ENCODE peak calls at places on chromosomes 3 and 15, in four cellular contexts. One of them, this sample, is unnamed.

GRCh38 chr15:90266061-90266431 is 574 bp downstream of the NGRN start:
- DNase-seq in mesendoderm: peak
- DNase-seq in IMR-90: peak
- DNase-seq in H1: no peak
- DNase-seq in this sample: no peak

GRCh38 chr15:98923159-98923558 is 84.4 kb downstream of the PGPEP1L start:
- DNase-seq in mesendoderm: no peak
- DNase-seq in IMR-90: no peak
- DNase-seq in H1: no peak
- DNase-seq in this sample: no peak

GRCh38 chr3:73479325-73479724 is 145.4 kb downstream of the PDZRN3 start:
- DNase-seq in mesendoderm: no peak
- DNase-seq in IMR-90: no peak
- DNase-seq in H1: no peak
- DNase-seq in this sample: no peak

GRCh38 chr3:71796268-71796667 is 11.3 kb upstream of the PROK2 start:
- DNase-seq in mesendoderm: no peak
- DNase-seq in IMR-90: no peak
- DNase-seq in H1: no peak
- DNase-seq in this sample: no peak

GRCh38 chr3:56862352-56863062 is 60.8 kb upstream of the ARHGEF3 start:
- DNase-seq in mesendoderm: no peak
- DNase-seq in IMR-90: peak
- DNase-seq in H1: no peak
- DNase-seq in this sample: no peak

GRCh38 chr3:124014366-124014942 is 22.5 kb upstream of the ROPN1 start:
- DNase-seq in mesendoderm: no peak
- DNase-seq in IMR-90: peak
- DNase-seq in H1: no peak
- DNase-seq in this sample: no peak

GRCh38 chr3:12506201-12506600 is 21.9 kb downstream of the TSEN2 start:
- DNase-seq in mesendoderm: no peak
- DNase-seq in IMR-90: no peak
- DNase-seq in H1: no peak
- DNase-seq in this sample: no peak

GRCh38 chr3:151460774-151461450 is at the start of gene IGSF10:
- DNase-seq in mesendoderm: no peak
- DNase-seq in IMR-90: no peak
- DNase-seq in H1: no peak
- DNase-seq in this sample: peak

GRCh38 chr3:126714921-126715320 is 10.9 kb downstream of the CHCHD6 start:
- DNase-seq in mesendoderm: no peak
- DNase-seq in IMR-90: no peak
- DNase-seq in H1: no peak
- DNase-seq in this sample: no peak

GRCh38 chr3:132343018-132343612 is 25.9 kb downstream of the ACP3 start:
- DNase-seq in mesendoderm: peak
- DNase-seq in IMR-90: peak
- DNase-seq in H1: no peak
- DNase-seq in this sample: peak

GRCh38 chr3:19485267-19485666 is 337.0 kb downstream of the KCNH8 start:
- DNase-seq in mesendoderm: no peak
- DNase-seq in IMR-90: no peak
- DNase-seq in H1: no peak
- DNase-seq in this sample: no peak

DNA sequence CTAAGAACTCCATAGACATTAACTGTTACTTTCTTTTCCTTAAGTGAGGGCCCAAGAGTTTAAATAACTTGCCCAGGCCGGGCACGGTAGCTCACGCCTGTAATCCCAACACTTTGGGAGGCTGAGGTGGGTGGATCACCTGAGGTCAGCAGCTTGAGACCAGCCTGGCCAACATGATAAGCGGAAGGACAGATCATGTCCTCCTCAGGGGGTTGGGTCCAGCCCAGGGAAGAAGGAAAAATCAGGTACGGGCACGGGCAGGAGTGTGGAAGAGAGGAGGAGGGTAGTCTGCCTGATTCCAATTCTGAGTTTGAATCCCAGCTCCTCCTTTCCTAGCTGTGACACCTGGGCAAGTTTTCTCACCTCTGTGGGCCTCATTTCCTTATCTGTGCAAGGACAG is 118.8 kb downstream of the ANP32A start:
- DNase-seq in mesendoderm: no peak
- DNase-seq in IMR-90: no peak
- DNase-seq in H1: no peak
- DNase-seq in this sample: no peak
- H4K5ac ChIP-seq in mesendoderm: no peak
- H4K5ac ChIP-seq in IMR-90: no peak
- H4K5ac ChIP-seq in H1: no peak
- H4K5ac ChIP-seq in this sample: no peak

GRCh38 chr15:55789066-55789660 is 46.2 kb upstream of the PRTG start:
- DNase-seq in mesendoderm: peak
- DNase-seq in IMR-90: no peak
- DNase-seq in H1: no peak
- DNase-seq in this sample: peak
- H4K5ac ChIP-seq in mesendoderm: no peak
- H4K5ac ChIP-seq in IMR-90: no peak
- H4K5ac ChIP-seq in H1: no peak
- H4K5ac ChIP-seq in this sample: no peak

DNA sequence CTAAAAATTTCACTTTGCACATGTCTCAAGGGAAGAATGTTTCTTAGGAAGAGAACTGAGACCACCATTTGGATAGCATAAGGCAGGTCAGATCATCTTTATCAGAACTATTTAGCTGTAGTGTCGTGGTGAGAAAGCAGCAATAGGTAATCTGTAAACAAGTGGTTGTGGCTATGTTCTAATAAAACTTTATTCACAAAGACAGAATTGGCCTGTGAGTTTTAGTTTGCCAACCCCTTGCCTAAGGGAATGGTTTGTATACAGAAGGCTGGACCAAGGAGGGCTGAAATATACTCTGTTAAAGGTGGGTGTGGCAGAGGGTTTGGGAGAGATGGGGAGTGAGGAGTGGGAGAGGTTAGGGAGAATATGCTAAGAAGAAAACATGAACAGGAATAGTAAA is 10.6 kb upstream of the RBM5 start:
- DNase-seq in mesendoderm: no peak
- DNase-seq in IMR-90: no peak
- DNase-seq in H1: no peak
- DNase-seq in this sample: no peak
- H4K5ac ChIP-seq in mesendoderm: no peak
- H4K5ac ChIP-seq in IMR-90: no peak
- H4K5ac ChIP-seq in H1: no peak
- H4K5ac ChIP-seq in this sample: no peak

DNA sequence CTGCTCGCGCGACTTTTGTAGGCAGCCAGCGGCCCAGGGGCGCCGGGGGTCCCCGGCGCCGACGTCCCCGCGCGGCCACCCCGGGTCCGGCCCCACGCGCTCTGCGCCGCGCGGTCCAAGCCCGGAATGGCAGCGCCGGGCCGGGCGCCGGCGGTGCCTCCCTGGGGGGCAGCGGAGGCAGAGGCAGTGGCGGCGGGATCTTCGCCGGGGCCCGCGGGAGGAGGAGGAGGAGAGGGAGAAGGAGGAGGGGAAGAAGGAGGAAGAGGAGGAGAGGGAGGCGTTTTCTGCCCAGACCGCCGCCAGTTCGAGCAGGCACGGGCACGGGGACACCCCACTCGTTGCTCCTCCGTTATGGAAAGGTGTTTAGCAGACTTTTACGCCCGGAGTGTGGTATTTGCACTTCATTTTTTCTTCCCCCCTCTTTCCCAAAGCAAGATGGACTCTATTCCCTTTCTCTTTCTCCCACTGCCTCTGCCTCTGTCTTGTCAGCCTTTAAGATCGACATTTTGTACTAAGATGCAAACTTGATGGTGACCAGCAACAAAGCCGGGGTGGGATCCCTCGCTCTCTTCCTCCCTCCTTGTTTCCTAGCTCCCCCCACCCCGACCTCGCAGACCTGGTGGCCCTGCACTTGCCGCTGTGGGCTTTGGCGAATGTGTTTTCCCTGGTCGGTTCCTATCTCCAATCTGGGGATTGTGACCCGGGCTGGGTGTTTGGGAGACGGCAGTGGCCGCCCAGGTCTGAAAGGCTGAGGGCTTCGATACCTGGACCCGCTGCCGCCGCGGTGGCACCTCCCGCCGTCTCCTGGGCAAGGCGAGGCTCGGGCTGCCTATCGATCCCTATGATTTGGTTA is 2.6 kb downstream of the BBX start:
- DNase-seq in mesendoderm: peak
- DNase-seq in IMR-90: no peak
- DNase-seq in H1: no peak
- DNase-seq in this sample: peak
- H4K5ac ChIP-seq in mesendoderm: no peak
- H4K5ac ChIP-seq in IMR-90: peak
- H4K5ac ChIP-seq in H1: no peak
- H4K5ac ChIP-seq in this sample: no peak

DNA sequence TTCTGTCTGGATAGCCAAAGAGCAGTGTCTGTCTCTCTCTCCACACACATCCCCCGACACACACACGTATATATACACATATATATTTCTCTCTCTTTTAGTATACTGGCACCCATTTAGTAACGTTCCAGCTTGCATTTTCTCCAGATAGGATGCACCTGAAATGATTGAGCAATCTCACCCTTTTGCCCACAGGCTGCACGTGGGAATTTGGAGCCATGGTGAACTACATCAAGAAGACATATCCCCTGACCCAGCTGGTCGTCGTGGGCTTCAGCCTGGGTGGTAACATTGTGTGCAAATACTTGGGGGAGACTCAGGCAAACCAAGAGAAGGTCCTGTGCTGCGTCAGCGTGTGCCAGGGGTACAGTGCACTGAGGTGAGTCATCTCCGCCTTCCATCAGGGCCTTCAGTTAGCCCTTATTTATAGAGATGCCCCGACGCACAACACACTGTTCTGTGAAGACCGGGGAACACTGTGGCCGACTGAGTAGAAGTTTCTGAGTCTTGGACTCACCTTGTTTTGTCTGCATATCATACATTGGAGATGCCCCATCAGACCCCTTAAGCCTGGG is 45.7 kb downstream of the RLBP1 start:
- DNase-seq in mesendoderm: no peak
- DNase-seq in IMR-90: no peak
- DNase-seq in H1: no peak
- DNase-seq in this sample: no peak
- H4K5ac ChIP-seq in mesendoderm: no peak
- H4K5ac ChIP-seq in IMR-90: no peak
- H4K5ac ChIP-seq in H1: no peak
- H4K5ac ChIP-seq in this sample: no peak

GRCh38 chr15:72205273-72205672 is 7.7 kb upstream of the GRAMD2A start:
- DNase-seq in mesendoderm: no peak
- DNase-seq in IMR-90: no peak
- DNase-seq in H1: no peak
- DNase-seq in this sample: no peak

GRCh38 chr15:72203507-72203837 is 5.9 kb upstream of the GRAMD2A start:
- DNase-seq in mesendoderm: no peak
- DNase-seq in IMR-90: peak
- DNase-seq in H1: no peak
- DNase-seq in this sample: no peak

GRCh38 chr15:72207576-72208085 is 10.0 kb upstream of the GRAMD2A start:
- DNase-seq in mesendoderm: no peak
- DNase-seq in IMR-90: no peak
- DNase-seq in H1: no peak
- DNase-seq in this sample: no peak

GRCh38 chr15:72205896-72206676 is 8.5 kb upstream of the GRAMD2A start:
- DNase-seq in mesendoderm: no peak
- DNase-seq in IMR-90: no peak
- DNase-seq in H1: no peak
- DNase-seq in this sample: no peak

DNA sequence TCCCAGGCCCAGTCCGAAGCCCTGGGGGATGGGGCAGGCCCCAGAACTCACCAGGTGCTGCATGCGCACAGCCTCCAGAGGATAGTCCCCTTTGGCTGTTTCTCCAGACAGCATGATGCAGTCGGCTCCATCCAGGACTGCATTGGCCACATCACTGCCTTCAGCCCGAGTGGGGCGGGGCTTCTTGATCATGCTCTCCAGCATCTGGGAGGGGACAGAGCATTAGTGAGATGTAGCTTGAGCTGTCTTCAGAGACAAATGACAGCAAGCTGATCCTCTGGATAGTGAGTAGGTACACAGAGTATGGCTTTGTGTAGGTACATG is 9.1 kb upstream of the GRAMD2A start:
- DNase-seq in mesendoderm: no peak
- DNase-seq in IMR-90: no peak
- DNase-seq in H1: no peak
- DNase-seq in this sample: no peak
- H4K5ac ChIP-seq in mesendoderm: no peak
- H4K5ac ChIP-seq in IMR-90: no peak
- H4K5ac ChIP-seq in H1: no peak
- H4K5ac ChIP-seq in this sample: no peak